ENCODE peak calls at places on chromosomes 6 and 20, in six cellular contexts. One of them, this sample, is unnamed.

GRCh38 chr6:27601668-27602254 is 128.9 kb upstream of the ZNF184 start:
- DNase-seq in mesenchymal stem cell: peak
- DNase-seq in H1: peak
- DNase-seq in H9: peak
- DNase-seq in IMR-90: no peak
- DNase-seq in neuronal stem cell: no peak
- DNase-seq in this sample: peak

GRCh38 chr6:31152776-31153175 is 4.8 kb downstream of the CCHCR1 start:
- DNase-seq in H1: no peak
- DNase-seq in H9: no peak
- DNase-seq in mesenchymal stem cell: no peak
- DNase-seq in IMR-90: no peak
- DNase-seq in neuronal stem cell: no peak
- DNase-seq in this sample: no peak

GRCh38 chr20:44848254-44849015 is 37.1 kb upstream of the YWHAB start:
- DNase-seq in mesenchymal stem cell: no peak
- DNase-seq in H1: peak
- DNase-seq in IMR-90: no peak
- DNase-seq in H9: no peak
- DNase-seq in neuronal stem cell: no peak
- DNase-seq in this sample: no peak

GRCh38 chr6:42988486-42989020 is 4.2 kb downstream of the PPP2R5D start:
- DNase-seq in H1: no peak
- DNase-seq in mesenchymal stem cell: no peak
- DNase-seq in neuronal stem cell: no peak
- DNase-seq in H9: no peak
- DNase-seq in IMR-90: peak
- DNase-seq in this sample: peak

GRCh38 chr6:137848672-137849071 is 18.4 kb upstream of the TNFAIP3 start:
- DNase-seq in H1: no peak
- DNase-seq in neuronal stem cell: no peak
- DNase-seq in mesenchymal stem cell: peak
- DNase-seq in IMR-90: peak
- DNase-seq in H9: no peak
- DNase-seq in this sample: no peak

GRCh38 chr6:94026575-94026974 is 607.2 kb upstream of the EPHA7 start:
- DNase-seq in IMR-90: no peak
- DNase-seq in mesenchymal stem cell: no peak
- DNase-seq in H9: no peak
- DNase-seq in neuronal stem cell: no peak
- DNase-seq in H1: no peak
- DNase-seq in this sample: no peak

GRCh38 chr6:132490478-132491204 is 22.3 kb downstream of the STX7 start:
- DNase-seq in mesenchymal stem cell: no peak
- DNase-seq in neuronal stem cell: no peak
- DNase-seq in IMR-90: no peak
- DNase-seq in H9: no peak
- DNase-seq in H1: no peak
- DNase-seq in this sample: no peak

GRCh38 chr6:111721677-111722219 is 116.1 kb upstream of the TRAF3IP2 start:
- DNase-seq in H9: peak
- DNase-seq in neuronal stem cell: no peak
- DNase-seq in IMR-90: peak
- DNase-seq in mesenchymal stem cell: no peak
- DNase-seq in H1: peak
- DNase-seq in this sample: peak

GRCh38 chr6:157840776-157841175 is 17.7 kb downstream of the SNX9 start:
- DNase-seq in IMR-90: peak
- DNase-seq in mesenchymal stem cell: peak
- DNase-seq in H1: no peak
- DNase-seq in neuronal stem cell: no peak
- DNase-seq in H9: no peak
- DNase-seq in this sample: peak

GRCh38 chr6:159676804-159677203 is 16.2 kb downstream of the SOD2 start:
- DNase-seq in IMR-90: peak
- DNase-seq in H1: no peak
- DNase-seq in H9: no peak
- DNase-seq in neuronal stem cell: no peak
- DNase-seq in mesenchymal stem cell: no peak
- DNase-seq in this sample: no peak

GRCh38 chr6:87736809-87737540 is 34.9 kb upstream of the AKIRIN2 start:
- DNase-seq in neuronal stem cell: no peak
- DNase-seq in H1: no peak
- DNase-seq in IMR-90: no peak
- DNase-seq in mesenchymal stem cell: no peak
- DNase-seq in H9: no peak
- DNase-seq in this sample: no peak

GRCh38 chr6:7050911-7051779 is 56.6 kb upstream of the RREB1 start:
- DNase-seq in H1: peak
- DNase-seq in neuronal stem cell: peak
- DNase-seq in H9: peak
- DNase-seq in IMR-90: peak
- DNase-seq in mesenchymal stem cell: peak
- DNase-seq in this sample: peak

GRCh38 chr20:41427833-41428232 is 61.2 kb upstream of the EMILIN3 start:
- DNase-seq in mesenchymal stem cell: no peak
- DNase-seq in IMR-90: no peak
- DNase-seq in neuronal stem cell: no peak
- DNase-seq in H1: no peak
- DNase-seq in H9: no peak
- DNase-seq in this sample: no peak

GRCh38 chr6:16849280-16850210 is 88.3 kb upstream of the ATXN1 start:
- DNase-seq in IMR-90: peak
- DNase-seq in neuronal stem cell: no peak
- DNase-seq in mesenchymal stem cell: peak
- DNase-seq in H9: no peak
- DNase-seq in H1: peak
- DNase-seq in this sample: peak

GRCh38 chr6:52089758-52090348 is 2.4 kb upstream of the PKHD1 start:
- DNase-seq in H1: no peak
- DNase-seq in neuronal stem cell: no peak
- DNase-seq in mesenchymal stem cell: no peak
- DNase-seq in H9: no peak
- DNase-seq in IMR-90: no peak
- DNase-seq in this sample: no peak

GRCh38 chr6:15623282-15624116 is 39.3 kb downstream of the DTNBP1 start:
- DNase-seq in IMR-90: peak
- DNase-seq in H9: no peak
- DNase-seq in H1: no peak
- DNase-seq in mesenchymal stem cell: peak
- DNase-seq in neuronal stem cell: no peak
- DNase-seq in this sample: peak

GRCh38 chr20:38229376-38230252 is 30.9 kb downstream of the KIAA1755 start:
- DNase-seq in IMR-90: no peak
- DNase-seq in neuronal stem cell: no peak
- DNase-seq in H1: peak
- DNase-seq in H9: no peak
- DNase-seq in mesenchymal stem cell: peak
- DNase-seq in this sample: peak

GRCh38 chr6:170459451-170459850 is 93.7 kb downstream of the PSMB1 start:
- DNase-seq in mesenchymal stem cell: peak
- DNase-seq in H9: no peak
- DNase-seq in IMR-90: peak
- DNase-seq in neuronal stem cell: no peak
- DNase-seq in H1: no peak
- DNase-seq in this sample: no peak

GRCh38 chr20:1503564-1504227 is 12.5 kb upstream of the SIRPB2 start:
- DNase-seq in neuronal stem cell: peak
- DNase-seq in IMR-90: peak
- DNase-seq in H9: peak
- DNase-seq in mesenchymal stem cell: peak
- DNase-seq in H1: peak
- DNase-seq in this sample: peak

GRCh38 chr6:109081516-109081915 is 13.1 kb downstream of the SESN1 start:
- DNase-seq in mesenchymal stem cell: no peak
- DNase-seq in H9: no peak
- DNase-seq in H1: no peak
- DNase-seq in IMR-90: no peak
- DNase-seq in neuronal stem cell: no peak
- DNase-seq in this sample: no peak

GRCh38 chr6:109079981-109080380 is 14.7 kb downstream of the SESN1 start:
- DNase-seq in H9: no peak
- DNase-seq in mesenchymal stem cell: peak
- DNase-seq in neuronal stem cell: no peak
- DNase-seq in H1: no peak
- DNase-seq in IMR-90: no peak
- DNase-seq in this sample: no peak

GRCh38 chr6:109083657-109084056 is 11.0 kb downstream of the SESN1 start:
- DNase-seq in mesenchymal stem cell: no peak
- DNase-seq in IMR-90: no peak
- DNase-seq in H9: no peak
- DNase-seq in neuronal stem cell: no peak
- DNase-seq in H1: no peak
- DNase-seq in this sample: no peak

GRCh38 chr6:109081026-109081425 is 13.6 kb downstream of the SESN1 start:
- DNase-seq in mesenchymal stem cell: no peak
- DNase-seq in H9: no peak
- DNase-seq in neuronal stem cell: no peak
- DNase-seq in IMR-90: no peak
- DNase-seq in H1: no peak
- DNase-seq in this sample: no peak

GRCh38 chr6:109082178-109082577 is 12.5 kb downstream of the SESN1 start:
- DNase-seq in H1: no peak
- DNase-seq in mesenchymal stem cell: peak
- DNase-seq in neuronal stem cell: no peak
- DNase-seq in IMR-90: peak
- DNase-seq in H9: no peak
- DNase-seq in this sample: peak
- H3K23ac ChIP-seq in H1: no peak
- H3K23ac ChIP-seq in mesenchymal stem cell: no peak
- H3K23ac ChIP-seq in neuronal stem cell: no peak
- H3K23ac ChIP-seq in IMR-90: no peak
- H3K23ac ChIP-seq in H9: no peak
- H3K23ac ChIP-seq in this sample: no peak

DNA sequence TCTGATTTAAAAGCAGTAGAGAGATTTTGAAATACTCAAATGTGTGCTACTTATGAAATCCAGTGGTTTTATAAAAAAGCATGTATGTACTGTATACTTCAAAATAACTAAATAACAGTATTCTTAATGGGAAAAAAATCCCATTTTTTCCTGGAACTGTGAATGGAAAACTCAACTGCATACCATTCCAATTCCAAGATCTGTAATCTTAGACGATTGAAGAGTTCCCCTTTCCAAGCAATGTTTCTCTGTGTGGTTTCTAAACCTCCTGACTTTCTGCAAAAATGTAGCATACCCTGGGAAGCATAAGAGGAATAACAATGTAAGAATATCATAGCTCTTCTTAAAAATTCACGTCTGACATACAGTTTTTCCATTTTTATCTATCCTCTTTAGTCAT is 40.3 kb upstream of the HIVEP2 start:
- DNase-seq in H1: no peak
- DNase-seq in H9: no peak
- DNase-seq in mesenchymal stem cell: no peak
- DNase-seq in neuronal stem cell: no peak
- DNase-seq in IMR-90: no peak
- DNase-seq in this sample: no peak
- H2BK15ac ChIP-seq in H1: no peak
- H2BK15ac ChIP-seq in H9: no peak
- H2BK15ac ChIP-seq in mesenchymal stem cell: no peak
- H2BK15ac ChIP-seq in neuronal stem cell: no peak
- H2BK15ac ChIP-seq in IMR-90: no peak
- H2BK15ac ChIP-seq in this sample: no peak

DNA sequence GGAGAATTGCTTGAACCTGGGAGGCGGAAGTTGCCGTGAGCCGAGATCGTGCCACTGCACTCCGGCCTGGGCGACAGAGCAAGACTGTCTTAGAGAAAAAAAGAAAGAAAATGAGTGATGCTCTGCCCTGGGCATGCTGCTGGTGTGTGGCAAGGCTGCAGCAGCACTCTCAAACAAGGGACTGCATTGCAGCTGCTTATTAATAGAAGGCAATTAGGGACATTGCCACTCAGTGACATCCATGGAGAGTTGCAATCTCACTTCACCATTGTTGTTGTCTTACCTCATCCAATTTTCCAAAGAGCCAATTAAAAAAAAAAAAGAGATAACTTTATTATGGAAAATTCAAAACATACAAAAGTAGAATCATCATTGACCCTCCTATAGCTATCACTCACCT is 131.1 kb downstream of the LRRC1 start:
- DNase-seq in neuronal stem cell: no peak
- DNase-seq in IMR-90: no peak
- DNase-seq in H1: no peak
- DNase-seq in mesenchymal stem cell: no peak
- DNase-seq in H9: no peak
- DNase-seq in this sample: no peak
- H3K18ac ChIP-seq in neuronal stem cell: no peak
- H3K18ac ChIP-seq in IMR-90: no peak
- H3K18ac ChIP-seq in H1: no peak
- H3K18ac ChIP-seq in mesenchymal stem cell: no peak
- H3K18ac ChIP-seq in H9: no peak
- H3K18ac ChIP-seq in this sample: no peak

DNA sequence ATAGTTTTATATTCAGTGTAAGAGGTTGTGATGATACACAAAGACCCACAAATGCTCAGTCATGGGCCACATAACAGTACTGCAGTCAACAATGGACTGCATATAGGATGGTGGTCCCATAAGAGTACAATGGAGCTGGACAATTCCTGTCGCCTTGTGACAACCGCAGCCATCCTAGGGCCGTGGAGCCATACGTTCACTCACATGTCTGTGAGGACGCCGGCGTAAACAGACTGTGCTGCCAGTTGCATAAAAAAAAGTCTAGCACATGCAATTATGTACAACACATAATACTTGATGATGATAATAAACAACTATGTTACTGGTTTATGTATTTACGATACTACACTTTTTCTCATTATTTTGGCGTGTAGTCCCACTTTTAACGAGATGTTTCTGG is 30.9 kb downstream of the BFSP1 start:
- DNase-seq in mesenchymal stem cell: no peak
- DNase-seq in IMR-90: no peak
- DNase-seq in H9: no peak
- DNase-seq in neuronal stem cell: no peak
- DNase-seq in H1: no peak
- DNase-seq in this sample: no peak
- H3K23ac ChIP-seq in mesenchymal stem cell: no peak
- H3K23ac ChIP-seq in IMR-90: no peak
- H3K23ac ChIP-seq in H9: no peak
- H3K23ac ChIP-seq in neuronal stem cell: no peak
- H3K23ac ChIP-seq in H1: no peak
- H3K23ac ChIP-seq in this sample: no peak

GRCh38 chr6:35798706-35799105 is 1.6 kb upstream of the CLPS start:
- DNase-seq in H9: no peak
- DNase-seq in IMR-90: no peak
- DNase-seq in mesenchymal stem cell: no peak
- DNase-seq in H1: no peak
- DNase-seq in neuronal stem cell: no peak
- DNase-seq in this sample: no peak
- H2BK15ac ChIP-seq in H9: no peak
- H2BK15ac ChIP-seq in IMR-90: no peak
- H2BK15ac ChIP-seq in mesenchymal stem cell: no peak
- H2BK15ac ChIP-seq in H1: no peak
- H2BK15ac ChIP-seq in neuronal stem cell: no peak
- H2BK15ac ChIP-seq in this sample: no peak